ENCODE peak calls at places on chromosomes 4 and X, in ten cellular contexts. J is breast epithelium, C is adrenal gland, A is fibroblast of lung, X is MM.1S, D is IMR-90, U is hepatocyte, W is cardiac muscle cell, M is AG04450, Q is suprapubic skin. L is an unnamed sample.

GRCh38 chr4:79223993-79224776 is 101.7 kb downstream of the NAA11 start:
- DNase-seq in J (no peak), C (no peak), A (no peak), X (no peak), D (no peak), U (no peak), W (peak; percentile 7), M (no peak), Q (no peak), L (no peak)

GRCh38 chr4:11497972-11498371 is 69.3 kb upstream of the HS3ST1 start:
- DNase-seq in J (no peak), C (no peak), A (no peak), X (no peak), D (no peak), U (no peak), W (no peak), M (no peak), Q (no peak), L (no peak)

GRCh38 chr4:76458829-76459228 is 23.8 kb downstream of the SHROOM3 start:
- DNase-seq in J (no peak), C (no peak), A (no peak), X (no peak), D (no peak), U (no peak), W (peak; percentile 34), M (no peak), Q (no peak), L (no peak)

GRCh38 chr4:67020079-67020807 is 525.1 kb downstream of the CENPC start:
- DNase-seq in J (no peak), C (no peak), A (no peak), X (no peak), D (no peak), U (no peak), W (peak; percentile 59), M (no peak), Q (no peak), L (no peak)

GRCh38 chr4:74874785-74875367 is 58.0 kb upstream of the PARM1 start:
- DNase-seq in J (no peak), C (peak; percentile 29), A (peak; percentile 91), X (peak; percentile 90), D (peak; percentile 84), U (peak; percentile 91), W (peak; percentile 91), M (peak; percentile 48), Q (no peak), L (no peak)

GRCh38 chrX:129939986-129940385 is 34.0 kb downstream of the UTP14A start:
- DNase-seq in J (no peak), C (no peak), A (no peak), X (no peak), D (no peak), U (no peak), W (no peak), M (no peak), Q (no peak), L (no peak)

GRCh38 chr4:52144303-52144849 is 93.3 kb downstream of the SPATA18 start:
- DNase-seq in J (no peak), C (no peak), A (no peak), X (no peak), D (no peak), U (no peak), W (no peak), M (no peak), Q (no peak), L (no peak)

GRCh38 chr4:18608910-18609525 is 587.5 kb upstream of the LCORL start:
- DNase-seq in J (no peak), C (no peak), A (no peak), X (no peak), D (no peak), U (no peak), W (no peak), M (no peak), Q (no peak), L (no peak)

GRCh38 chr4:160319868-160320260 is 1217.0 kb downstream of the RAPGEF2 start:
- DNase-seq in J (no peak), C (no peak), A (no peak), X (no peak), D (no peak), U (no peak), W (no peak), M (no peak), Q (no peak), L (no peak)

GRCh38 chrX:39125834-39126233 is 324.6 kb downstream of the MID1IP1 start:
- DNase-seq in J (no peak), C (no peak), A (no peak), X (no peak), D (no peak), U (no peak), W (no peak), M (no peak), Q (no peak), L (no peak)

GRCh38 chr4:7073526-7074390 is 5.9 kb upstream of the GRPEL1 start:
- DNase-seq in J (no peak), C (no peak), A (peak; percentile 50), X (peak; percentile 20), D (peak; percentile 42), U (peak; percentile 56), W (peak; percentile 55), M (no peak), Q (no peak), L (no peak)

GRCh38 chr4:125741825-125742452 is 427.2 kb downstream of the FAT4 start:
- DNase-seq in J (no peak), C (no peak), A (peak; percentile 67), X (peak; percentile 26), D (peak; percentile 43), U (peak; percentile 17), W (peak; percentile 65), M (no peak), Q (no peak), L (no peak)

GRCh38 chrX:77276742-77277141 is 170.4 kb upstream of the FGF16 start:
- DNase-seq in J (no peak), C (no peak), A (no peak), X (peak; percentile 8), D (no peak), U (no peak), W (no peak), M (no peak), Q (no peak), L (no peak)

GRCh38 chr4:66572949-66573348 is 902.7 kb upstream of the EPHA5 start:
- DNase-seq in J (no peak), C (no peak), A (peak; percentile 58), X (no peak), D (peak; percentile 43), U (no peak), W (peak; percentile 78), M (no peak), Q (no peak), L (no peak)

GRCh38 chr4:107655289-107655688 is 64.7 kb downstream of the PAPSS1 start:
- DNase-seq in J (no peak), C (no peak), A (no peak), X (no peak), D (no peak), U (no peak), W (no peak), M (no peak), Q (no peak), L (no peak)

GRCh38 chr4:144181386-144181785 is 40.9 kb upstream of the GYPA start:
- DNase-seq in J (no peak), C (no peak), A (no peak), X (no peak), D (no peak), U (no peak), W (no peak), M (no peak), Q (no peak), L (no peak)

GRCh38 chrX:68588653-68589371 is 58.7 kb upstream of the STARD8 start:
- DNase-seq in J (no peak), C (no peak), A (no peak), X (no peak), D (peak; percentile 1), U (no peak), W (no peak), M (no peak), Q (no peak), L (no peak)

GRCh38 chr4:40963912-40964478 is 214.2 kb downstream of the NSUN7 start:
- DNase-seq in J (no peak), C (no peak), A (no peak), X (no peak), D (peak; percentile 73), U (no peak), W (peak; percentile 54), M (no peak), Q (no peak), L (no peak)

GRCh38 chr4:148170408-148171385 is 271.5 kb downstream of the NR3C2 start:
- DNase-seq in J (no peak), C (no peak), A (no peak), X (no peak), D (no peak), U (no peak), W (no peak), M (no peak), Q (no peak), L (no peak)
- TF ChIP-seq CTCF in J (no peak), C (no peak), A (no peak), X (no peak), D (no peak), U (no peak), W (no peak), M (no peak), Q (no peak), L (no peak)

DNA sequence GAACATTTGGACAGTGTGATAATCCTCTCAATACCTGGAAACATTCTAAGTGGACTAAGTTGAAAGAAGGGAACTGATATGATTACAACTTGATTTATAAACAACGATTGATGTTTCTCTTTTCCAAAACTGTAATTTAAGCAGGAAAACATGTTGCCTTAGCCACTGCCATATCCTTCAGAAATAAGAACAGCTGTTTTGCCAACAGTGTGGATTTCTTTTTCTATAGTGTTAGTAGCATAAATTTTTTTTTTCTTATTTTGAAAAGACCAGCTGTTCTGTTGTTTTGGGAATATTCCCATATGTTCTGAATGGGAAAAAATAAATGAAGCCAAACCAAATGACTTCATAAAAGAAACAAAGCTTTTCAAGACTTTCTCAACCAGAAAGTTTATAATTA is 83.9 kb upstream of the ARHGAP24 start:
- DNase-seq in J (no peak), C (no peak), A (peak; percentile 28), X (no peak), D (no peak), U (no peak), W (no peak), M (no peak), Q (no peak), L (no peak)
- H3K27ac ChIP-seq in J (no peak overlapping the region), C (no peak overlapping the region), A (no peak overlapping the region), X (no peak overlapping the region), D (no peak overlapping the region), U (no peak overlapping the region), W (no peak overlapping the region), M (no peak overlapping the region), Q (no peak overlapping the region), L (no peak overlapping the region)

DNA sequence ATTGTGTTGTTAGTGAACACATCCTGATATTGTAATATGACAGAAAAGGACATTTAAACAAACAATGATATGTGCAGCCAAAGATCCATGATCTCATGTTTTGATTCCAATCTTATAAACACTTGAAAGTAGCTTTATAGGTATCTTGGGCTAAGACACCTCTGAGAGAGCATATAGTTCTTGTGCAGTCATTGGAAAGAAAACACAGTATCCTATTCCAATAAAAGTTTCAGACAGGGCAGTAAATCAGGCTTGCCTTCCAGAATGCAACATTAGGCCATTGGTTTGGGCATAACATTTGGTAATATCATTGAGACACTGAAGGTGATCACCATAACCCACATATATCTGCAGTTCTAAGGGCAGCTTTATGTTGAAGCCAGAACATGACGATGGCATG is 188.3 kb upstream of the HCCS start:
- DNase-seq in J (no peak), C (no peak), A (no peak), X (no peak), D (no peak), U (no peak), W (no peak), M (no peak), Q (no peak), L (no peak)
- H3K4me3 ChIP-seq in J (no peak overlapping the region), C (no peak overlapping the region), A (no peak overlapping the region), X (no peak overlapping the region), D (no peak overlapping the region), U (no peak overlapping the region), W (no peak overlapping the region), M (no peak overlapping the region), Q (no peak overlapping the region), L (no peak overlapping the region)

GRCh38 chr4:63563288-63564014 is 845.8 kb downstream of the TECRL start:
- DNase-seq in J (no peak), C (no peak), A (no peak), X (peak; percentile 60), D (no peak), U (peak; percentile 14), W (no peak), M (no peak), Q (no peak), L (no peak)
- TF ChIP-seq CTCF in J (no peak), C (no peak), A (no peak), X (peak; percentile 56), D (no peak), U (peak; percentile 52), W (no peak), M (no peak), Q (no peak), L (no peak)

L was measured in coronary artery.